ENCODE peak calls at places on chromosomes 4 and X, in ten cellular contexts. F is HepG2, V is esophagus muscularis mucosa, U is spleen, M is stomach, C is GM12878, O is endothelial cell of umbilical vein, K is upper lobe of left lung, H is breast epithelium, P is sigmoid colon. T is an unnamed sample.

GRCh38 chrX:103413981-103414380 is 37.6 kb downstream of the BEX3 start:
- DNase-seq in F (no peak), V (no peak), U (no peak), M (no peak), C (no peak), O (no peak), K (no peak), H (no peak), P (no peak), T (no peak)

GRCh38 chrX:129686422-129686948 is 31.7 kb upstream of the APLN start:
- DNase-seq in F (no peak), V (no peak), U (no peak), M (no peak), C (no peak), O (no peak), K (no peak), H (no peak), P (no peak), T (no peak)

GRCh38 chr4:189792819-189793618 is 147.7 kb upstream of the FRG1 start:
- DNase-seq in F (peak; percentile 39), V (no peak), U (peak; percentile 83), M (peak; percentile 72), C (no peak), O (peak; percentile 1), K (peak; percentile 62), H (peak; percentile 73), P (peak; percentile 77), T (peak; percentile 65)

GRCh38 chrX:77704881-77705280 is 81.1 kb downstream of the ATRX start:
- DNase-seq in F (no peak), V (no peak), U (no peak), M (no peak), C (no peak), O (no peak), K (no peak), H (no peak), P (no peak), T (no peak)

GRCh38 chr4:150886597-150886996 is 128.5 kb downstream of the LRBA start:
- DNase-seq in F (no peak), V (no peak), U (no peak), M (no peak), C (no peak), O (no peak), K (no peak), H (no peak), P (no peak), T (no peak)

GRCh38 chrX:21943460-21944135 is 3.1 kb downstream of the SMS start:
- DNase-seq in F (no peak), V (no peak), U (no peak), M (no peak), C (no peak), O (peak; percentile 77), K (no peak), H (no peak), P (no peak), T (no peak)

GRCh38 chr4:39770005-39770404 is 72.1 kb downstream of the UBE2K start:
- DNase-seq in F (no peak), V (no peak), U (no peak), M (no peak), C (no peak), O (no peak), K (no peak), H (no peak), P (no peak), T (no peak)

GRCh38 chr4:6845574-6845973 is 63.0 kb downstream of the KIAA0232 start:
- DNase-seq in F (no peak), V (no peak), U (no peak), M (no peak), C (no peak), O (no peak), K (no peak), H (no peak), P (no peak), T (no peak)

GRCh38 chr4:78939667-78940008 is 400 bp upstream of the PAQR3 start:
- DNase-seq in F (no peak), V (no peak), U (no peak), M (no peak), C (no peak), O (no peak), K (no peak), H (no peak), P (no peak), T (no peak)

GRCh38 chrX:84248226-84248625 is 60.2 kb upstream of the RPS6KA6 start:
- DNase-seq in F (no peak), V (no peak), U (no peak), M (no peak), C (no peak), O (no peak), K (no peak), H (no peak), P (no peak), T (no peak)

GRCh38 chrX:69313622-69314290 is 148.5 kb upstream of the PJA1 start:
- DNase-seq in F (no peak), V (no peak), U (peak; percentile 39), M (no peak), C (no peak), O (no peak), K (peak; percentile 15), H (no peak), P (no peak), T (no peak)

GRCh38 chrX:2863646-2864045 is 34.9 kb downstream of the GYG2 start:
- DNase-seq in F (no peak), V (no peak), U (no peak), M (no peak), C (no peak), O (no peak), K (no peak), H (no peak), P (no peak), T (no peak)

GRCh38 chr4:55545681-55546632 is 752 bp downstream of the CLOCK start:
- DNase-seq in F (peak; percentile 60), V (peak; percentile 92), U (peak; percentile 94), M (peak; percentile 83), C (no peak), O (peak; percentile 67), K (peak; percentile 81), H (peak; percentile 66), P (peak; percentile 89), T (peak; percentile 80)

GRCh38 chr4:182593413-182593812 is 323.8 kb downstream of the DCTD start:
- DNase-seq in F (no peak), V (no peak), U (no peak), M (no peak), C (no peak), O (no peak), K (no peak), H (no peak), P (no peak), T (no peak)

GRCh38 chrX:439236-439635 is 52.5 kb upstream of the PPP2R3B start:
- DNase-seq in F (no peak), V (no peak), U (peak; percentile 22), M (no peak), C (no peak), O (no peak), K (no peak), H (no peak), P (peak; percentile 29), T (no peak)

GRCh38 chr4:177118596-177118995 is 191.1 kb upstream of the NEIL3 start:
- DNase-seq in F (no peak), V (no peak), U (no peak), M (no peak), C (no peak), O (no peak), K (no peak), H (no peak), P (peak; percentile 81), T (no peak)

GRCh38 chrX:2703991-2704369 is 12.9 kb downstream of the CD99 start:
- DNase-seq in F (no peak), V (no peak), U (no peak), M (no peak), C (no peak), O (peak; percentile 77), K (no peak), H (no peak), P (no peak), T (peak; percentile 55)

GRCh38 chr4:146520894-146521542 is 722 bp downstream of the SLC10A7 start:
- DNase-seq in F (peak; percentile 71), V (no peak), U (no peak), M (peak; percentile 46), C (peak; percentile 32), O (peak; percentile 79), K (peak; percentile 60), H (no peak), P (no peak), T (peak; percentile 57)

GRCh38 chr4:141499454-141499853 is 136.9 kb upstream of the IL15 start:
- DNase-seq in F (no peak), V (no peak), U (no peak), M (no peak), C (no peak), O (no peak), K (no peak), H (no peak), P (no peak), T (no peak)

GRCh38 chrX:102067966-102068723 is 57.3 kb upstream of the TCEAL2 start:
- DNase-seq in F (peak; percentile 1), V (no peak), U (no peak), M (no peak), C (peak; percentile 1), O (peak; percentile 17), K (no peak), H (no peak), P (no peak), T (no peak)

GRCh38 chr4:73653695-73654106 is 33.5 kb upstream of the RASSF6 start:
- DNase-seq in F (peak; percentile 45), V (no peak), U (no peak), M (peak; percentile 81), C (peak; percentile 43), O (peak; percentile 91), K (peak; percentile 51), H (no peak), P (no peak), T (peak; percentile 33)

GRCh38 chr4:110510282-110510681 is 34.3 kb downstream of the ENPEP start:
- DNase-seq in F (no peak), V (no peak), U (no peak), M (no peak), C (no peak), O (no peak), K (no peak), H (no peak), P (no peak), T (peak; percentile 17)
- TF ChIP-seq POLR2AphosphoS5 in F (no peak), V (no peak), U (no peak), M (no peak), C (no peak), O (no peak), K (no peak), H (no peak), P (no peak), T (no peak)

GRCh38 chr4:92305148-92305877 is 1.5 kb downstream of the GRID2 start:
- DNase-seq in F (no peak), V (peak; percentile 91), U (no peak), M (peak; percentile 43), C (no peak), O (peak; percentile 67), K (peak; percentile 36), H (peak; percentile 51), P (no peak), T (no peak)
- TF ChIP-seq POLR2A in F (no peak), V (no peak), U (no peak), M (no peak), C (no peak), O (no peak), K (no peak), H (no peak), P (no peak), T (no peak)

GRCh38 chr4:2652415-2653155 is 103.6 kb downstream of the TNIP2 start:
- DNase-seq in F (no peak), V (no peak), U (no peak), M (no peak), C (no peak), O (no peak), K (no peak), H (no peak), P (peak; percentile 30), T (no peak)
- TF ChIP-seq POLR2AphosphoS5 in F (no peak), V (no peak), U (no peak), M (no peak), C (no peak), O (no peak), K (no peak), H (no peak), P (no peak), T (no peak)

GRCh38 chr4:15004701-15005301 is 2.5 kb downstream of the CPEB2 start:
- DNase-seq in F (peak; percentile 20), V (peak; percentile 94), U (peak; percentile 94), M (peak; percentile 93), C (no peak), O (peak; percentile 71), K (peak; percentile 90), H (peak; percentile 87), P (peak; percentile 96), T (peak; percentile 91)
- TF ChIP-seq POLR2A in F (no peak), V (peak; percentile 62), U (peak; percentile 23), M (no peak), C (peak; percentile 69), O (no peak), K (peak; percentile 52), H (no peak), P (peak; percentile 79), T (peak; percentile 87)

T was measured in transverse colon.